ENCODE peak calls at places on chromosome 9, in four cellular contexts. B is mammary epithelial cell, T is HepG2, Q is neural progenitor cell. W is an unnamed sample.

GRCh38 chr9:87206064-87206661 is 258.9 kb upstream of the GAS1 start:
- DNase-seq in B (peak; percentile 69), T (no peak), Q (no peak), W (no peak)

GRCh38 chr9:6714176-6714575 is 43.6 kb upstream of the KDM4C start:
- DNase-seq in B (no peak), T (peak; percentile 24), Q (no peak), W (no peak)

GRCh38 chr9:77960356-77961153 is 71.1 kb downstream of the GNAQ start:
- DNase-seq in B (no peak), T (no peak), Q (peak; percentile 80), W (no peak)

GRCh38 chr9:5871785-5872184 is 18.9 kb upstream of the MLANA start:
- DNase-seq in B (no peak), T (no peak), Q (no peak), W (no peak)

GRCh38 chr9:33660771-33661170 is 134.6 kb upstream of the PRSS3 start:
- DNase-seq in B (no peak), T (no peak), Q (no peak), W (no peak)

GRCh38 chr9:13901176-13901575 is 412.8 kb downstream of the NFIB start:
- DNase-seq in B (no peak), T (no peak), Q (no peak), W (no peak)

GRCh38 chr9:22100626-22101025 is 91.5 kb upstream of the CDKN2B start:
- DNase-seq in B (no peak), T (no peak), Q (peak; percentile 21), W (peak; percentile 9)

GRCh38 chr9:104747245-104747564 is 278 bp upstream of the NIPSNAP3A start:
- DNase-seq in B (no peak), T (no peak), Q (no peak), W (no peak)

GRCh38 chr9:76292246-76292645 is 102.0 kb downstream of the RFK start:
- DNase-seq in B (no peak), T (no peak), Q (no peak), W (no peak)

GRCh38 chr9:8600914-8601680 is 801.5 kb upstream of the DMAC1 start:
- DNase-seq in B (no peak), T (no peak), Q (no peak), W (no peak)

GRCh38 chr9:121268598-121269029 is 652 bp downstream of the GSN start:
- DNase-seq in B (peak; percentile 41), T (no peak), Q (no peak), W (peak; percentile 24)

GRCh38 chr9:103068666-103069207 is 73.6 kb downstream of the CYLC2 start:
- DNase-seq in B (no peak), T (no peak), Q (no peak), W (no peak)

GRCh38 chr9:18985464-18985951 is 47.5 kb downstream of the SAXO1 start:
- DNase-seq in B (no peak), T (no peak), Q (no peak), W (no peak)

GRCh38 chr9:18208166-18209059 is 265.5 kb upstream of the ADAMTSL1 start:
- DNase-seq in B (peak; percentile 65), T (peak; percentile 59), Q (peak; percentile 76), W (peak; percentile 4)

GRCh38 chr9:12697719-12698118 is 4.5 kb downstream of the TYRP1 start:
- DNase-seq in B (no peak), T (no peak), Q (no peak), W (no peak)

GRCh38 chr9:136171009-136171800 is 33.7 kb downstream of the LHX3 start:
- DNase-seq in B (no peak), T (peak; percentile 76), Q (peak; percentile 95), W (no peak)

GRCh38 chr9:104810421-104811339 is 46.8 kb downstream of the NIPSNAP3B start:
- DNase-seq in B (peak; percentile 51), T (no peak), Q (no peak), W (no peak)

GRCh38 chr9:114250648-114251047 is 72.2 kb upstream of the ORM1 start:
- DNase-seq in B (no peak), T (no peak), Q (no peak), W (no peak)

GRCh38 chr9:85569988-85570387 is 171.8 kb downstream of the AGTPBP1 start:
- DNase-seq in B (peak; percentile 68), T (no peak), Q (no peak), W (no peak)

GRCh38 chr9:14497476-14497875 is 183.5 kb upstream of the NFIB start:
- DNase-seq in B (no peak), T (no peak), Q (no peak), W (no peak)

GRCh38 chr9:36401897-36402480 is 1.9 kb upstream of the RNF38 start:
- DNase-seq in B (no peak), T (peak; percentile 84), Q (no peak), W (no peak)

GRCh38 chr9:104287255-104287872 is 193.3 kb downstream of the SMC2 start:
- DNase-seq in B (peak; percentile 21), T (no peak), Q (no peak), W (no peak)

GRCh38 chr9:71675129-71675856 is 93.0 kb downstream of the CEMIP2 start:
- DNase-seq in B (no peak), T (no peak), Q (no peak), W (no peak)

GRCh38 chr9:16265671-16266070 is 604.8 kb downstream of the BNC2 start:
- DNase-seq in B (peak; percentile 23), T (no peak), Q (no peak), W (no peak)

GRCh38 chr9:112810696-112811490 is 60.3 kb downstream of the SNX30 start:
- DNase-seq in B (no peak), T (no peak), Q (peak; percentile 9), W (no peak)

GRCh38 chr9:4174781-4175180 is 125.1 kb downstream of the GLIS3 start:
- DNase-seq in B (no peak), T (no peak), Q (no peak), W (no peak)

GRCh38 chr9:25733336-25733982 is 55.2 kb upstream of the TUSC1 start:
- DNase-seq in B (no peak), T (no peak), Q (no peak), W (no peak)

GRCh38 chr9:16870606-16871357 is at the start of gene BNC2:
- DNase-seq in B (no peak), T (no peak), Q (peak; percentile 84), W (no peak)

GRCh38 chr9:21555911-21556310 is 73.8 kb upstream of the IFNE start:
- DNase-seq in B (peak; percentile 55), T (no peak), Q (no peak), W (no peak)

GRCh38 chr9:134342746-134343115 is 16.5 kb downstream of the RXRA start:
- DNase-seq in B (no peak), T (no peak), Q (no peak), W (no peak)
- H3K4me2 ChIP-seq in B (no peak overlapping the region), T (no peak overlapping the region), Q (no peak overlapping the region), W (no peak overlapping the region)

DNA sequence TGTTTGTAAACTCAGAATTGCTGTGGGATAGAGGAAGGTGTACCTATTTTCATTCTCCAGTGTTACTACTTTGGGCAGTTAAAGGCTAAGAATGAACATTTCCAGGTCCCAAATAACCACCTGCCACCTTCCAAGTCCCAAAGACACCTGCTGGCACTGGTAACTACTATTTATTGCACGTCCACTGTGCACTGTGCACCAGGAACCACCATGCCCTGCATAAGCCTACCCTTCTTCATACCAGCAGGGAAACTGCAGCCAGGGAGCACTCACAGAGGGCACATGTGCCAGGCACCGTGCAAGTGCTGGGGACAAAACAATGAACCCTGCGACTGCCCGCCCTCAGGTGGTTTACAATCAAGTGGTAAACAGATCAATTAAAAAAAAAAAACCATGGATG is 34.9 kb downstream of the RAPGEF1 start:
- DNase-seq in B (no peak), T (no peak), Q (no peak), W (no peak)
- H3K4me2 ChIP-seq in B (no peak overlapping the region), T (peak overlapping the region; percentile 10), Q (no peak overlapping the region), W (peak overlapping the region; percentile 67)

GRCh38 chr9:94818196-94818541 is 91.7 kb downstream of the AOPEP start:
- DNase-seq in B (peak; percentile 80), T (no peak), Q (no peak), W (no peak)
- H3K4me2 ChIP-seq in B (peak overlapping the region; percentile 57), T (no peak overlapping the region), Q (no peak overlapping the region), W (no peak overlapping the region)

DNA sequence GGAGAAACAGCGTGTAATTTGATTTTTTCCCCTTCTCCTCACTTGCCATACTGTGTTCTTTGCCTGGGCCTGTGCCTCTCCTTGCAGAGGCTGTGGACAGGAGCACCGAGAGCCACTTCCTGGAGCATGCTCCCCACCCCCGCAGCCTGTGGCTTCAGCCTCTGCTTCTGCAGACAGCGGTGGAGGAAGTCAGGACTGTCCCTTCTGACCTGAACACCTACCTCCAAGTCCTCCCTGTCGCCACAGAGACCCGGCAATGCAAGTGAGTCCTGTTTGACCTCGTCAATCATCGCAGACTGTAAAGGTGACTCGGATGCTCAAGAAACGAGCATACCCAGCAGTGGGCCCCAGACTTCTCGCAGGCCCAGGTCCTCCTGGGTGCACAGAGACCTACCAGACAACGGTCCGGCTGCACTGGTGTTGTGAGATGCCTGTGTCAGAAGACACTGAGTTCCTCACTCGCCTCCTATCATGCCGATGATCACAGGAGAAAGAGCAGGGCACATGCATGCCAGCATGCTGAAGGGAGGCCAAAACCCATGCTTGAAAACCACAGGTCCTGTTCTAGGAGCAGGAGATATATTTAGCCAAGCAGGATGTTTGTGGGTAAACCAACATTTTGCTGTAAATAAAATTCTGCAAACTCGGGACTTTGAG is 198.8 kb downstream of the AUH start:
- DNase-seq in B (no peak), T (no peak), Q (no peak), W (peak; percentile 58)
- H3K4me2 ChIP-seq in B (peak overlapping the region; percentile 49), T (no peak overlapping the region), Q (no peak overlapping the region), W (peak overlapping the region; percentile 19)

DNA sequence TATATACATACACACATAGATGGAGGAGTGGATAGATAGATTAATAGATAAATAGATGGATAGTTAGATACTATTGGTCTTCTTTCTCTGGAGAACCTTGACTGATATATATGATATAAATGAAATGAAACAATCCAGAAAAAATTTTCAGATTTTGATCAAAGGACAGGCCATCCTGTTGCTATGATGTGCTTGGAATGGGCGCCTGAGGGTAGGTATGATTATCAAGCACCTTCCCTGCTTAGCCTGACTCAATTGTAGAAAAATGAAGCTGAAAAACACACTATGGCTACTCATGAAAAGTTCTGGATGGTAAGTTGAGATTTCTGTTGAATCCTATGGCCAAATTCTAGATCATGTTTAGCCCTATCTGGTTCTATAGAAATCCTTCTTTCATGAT is 266.5 kb upstream of the KLF4 start:
- DNase-seq in B (no peak), T (no peak), Q (no peak), W (no peak)
- H3K4me2 ChIP-seq in B (no peak overlapping the region), T (no peak overlapping the region), Q (no peak overlapping the region), W (no peak overlapping the region)

GRCh38 chr9:95517559-95517933 is 775 bp upstream of the PTCH1 start:
- DNase-seq in B (no peak), T (no peak), Q (no peak), W (no peak)
- H3K4me2 ChIP-seq in B (no peak overlapping the region), T (no peak overlapping the region), Q (peak overlapping the region; percentile 100), W (no peak overlapping the region)

GRCh38 chr9:137520614-137521404 is 29.4 kb downstream of the PNPLA7 start:
- DNase-seq in B (no peak), T (no peak), Q (no peak), W (no peak)
- H3K4me2 ChIP-seq in B (no peak overlapping the region), T (no peak overlapping the region), Q (no peak overlapping the region), W (no peak overlapping the region)

DNA sequence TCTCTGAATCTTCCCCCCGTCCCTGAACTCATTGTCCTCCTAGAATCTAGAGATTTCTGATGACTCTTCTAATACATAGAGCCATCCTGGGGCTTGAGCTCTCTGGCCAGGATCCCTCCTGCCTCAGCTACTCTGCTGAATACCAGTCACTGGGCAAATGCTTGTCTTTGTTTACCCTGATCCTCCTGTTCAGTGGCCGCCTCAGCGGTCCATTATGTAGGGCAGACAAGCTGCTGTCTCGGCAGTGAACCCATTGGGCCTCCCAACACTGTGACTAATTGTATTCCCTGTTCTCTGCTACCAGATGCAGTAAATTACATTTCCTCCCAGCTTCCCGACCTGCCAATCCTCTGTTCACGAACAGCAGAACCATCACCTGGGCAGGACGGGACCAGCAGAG is 151.6 kb downstream of the PALM2AKAP2 start:
- DNase-seq in B (no peak), T (no peak), Q (peak; percentile 66), W (no peak)
- H3K4me2 ChIP-seq in B (no peak overlapping the region), T (no peak overlapping the region), Q (peak overlapping the region; percentile 31), W (no peak overlapping the region)